ENCODE peak calls at places on chromosome 9, in six cellular contexts. F is IMR-90, B is mesothelial cell of epicardium, Z is fibroblast of the aortic adventitia, O is fibroblast of villous mesenchyme, H is psoas muscle. L is an unnamed sample.

GRCh38 chr9:84230355-84231136 is 110.0 kb downstream of the SLC28A3 start:
- DNase-seq in Z (peak), F (peak), B (no peak), O (peak), H (no peak), L (no peak)

GRCh38 chr9:36345103-36345846 is 54.8 kb downstream of the RNF38 start:
- DNase-seq in Z (no peak), H (no peak), F (no peak), O (no peak), B (no peak), L (no peak)

GRCh38 chr9:95264954-95265615 is 52.4 kb downstream of the FANCC start:
- DNase-seq in H (no peak), F (peak), O (peak), Z (peak), B (no peak), L (no peak)

GRCh38 chr9:126501383-126502331 is 112.1 kb upstream of the LMX1B start:
- DNase-seq in F (no peak), O (no peak), B (no peak), Z (no peak), H (no peak), L (no peak)

GRCh38 chr9:110606179-110606578 is 26.6 kb upstream of the SVEP1 start:
- DNase-seq in Z (no peak), F (peak), O (no peak), B (no peak), H (no peak), L (no peak)

GRCh38 chr9:16482764-16483163 is 387.7 kb downstream of the BNC2 start:
- DNase-seq in B (no peak), Z (no peak), O (no peak), F (peak), H (no peak), L (no peak)

GRCh38 chr9:87569008-87569908 is 71.6 kb downstream of the DAPK1 start:
- DNase-seq in B (no peak), Z (peak), F (no peak), H (no peak), O (peak), L (peak)

GRCh38 chr9:132630116-132630515 is 39.7 kb downstream of the DDX31 start:
- DNase-seq in B (no peak), O (no peak), F (no peak), Z (no peak), H (no peak), L (no peak)

GRCh38 chr9:20479419-20480155 is 142.7 kb downstream of the MLLT3 start:
- DNase-seq in H (no peak), F (peak), B (no peak), O (peak), Z (peak), L (no peak)

GRCh38 chr9:18256574-18256973 is 217.4 kb upstream of the ADAMTSL1 start:
- DNase-seq in F (peak), O (no peak), Z (no peak), H (no peak), B (no peak), L (no peak)

GRCh38 chr9:127955294-127956015 is 17.8 kb upstream of the DPM2 start:
- DNase-seq in Z (no peak), F (peak), H (peak), O (no peak), B (no peak), L (peak)

GRCh38 chr9:133151601-133152525 is 11.9 kb downstream of the GBGT1 start:
- DNase-seq in F (no peak), Z (no peak), O (peak), B (no peak), H (no peak), L (no peak)

GRCh38 chr9:79731483-79731882 is 159.7 kb downstream of the TLE4 start:
- DNase-seq in B (no peak), H (no peak), O (no peak), F (no peak), Z (peak), L (no peak)

GRCh38 chr9:127153484-127153883 is 31.0 kb upstream of the ANGPTL2 start:
- DNase-seq in O (no peak), H (no peak), B (no peak), F (no peak), Z (no peak), L (no peak)

GRCh38 chr9:82271099-82271498 is 282.5 kb downstream of the SPATA31D1 start:
- DNase-seq in Z (peak), H (no peak), B (no peak), O (peak), F (peak), L (no peak)

GRCh38 chr9:107228648-107229047 is 54.4 kb upstream of the RAD23B start:
- DNase-seq in H (no peak), F (no peak), O (no peak), Z (no peak), B (no peak), L (no peak)

GRCh38 chr9:122364117-122364782 is 6.6 kb upstream of the PTGS1 start:
- DNase-seq in B (no peak), H (no peak), F (peak), Z (no peak), O (no peak), L (no peak)

GRCh38 chr9:135895202-135895848 is 12.0 kb downstream of the CAMSAP1 start:
- DNase-seq in Z (no peak), F (no peak), H (no peak), B (no peak), O (no peak), L (no peak)

GRCh38 chr9:78566521-78566920 is 269.6 kb downstream of the PSAT1 start:
- DNase-seq in F (no peak), Z (no peak), H (no peak), B (no peak), O (no peak), L (no peak)

GRCh38 chr9:34948438-34948837 is 9.6 kb upstream of the PHF24 start:
- DNase-seq in F (no peak), Z (no peak), H (no peak), O (no peak), B (no peak), L (no peak)

GRCh38 chr9:89154651-89155336 is 23.8 kb downstream of the SHC3 start:
- DNase-seq in H (no peak), Z (peak), O (peak), F (peak), B (no peak), L (no peak)

GRCh38 chr9:134602547-134603362 is 38.8 kb upstream of the COL5A1 start:
- DNase-seq in F (peak), B (peak), O (peak), H (peak), Z (peak), L (peak)

GRCh38 chr9:34664281-34665108 is 2.0 kb upstream of the CCL27 start:
- DNase-seq in H (peak), F (peak), Z (peak), B (peak), O (peak), L (peak)

GRCh38 chr9:127360829-127361228 is 36.1 kb upstream of the SLC2A8 start:
- DNase-seq in Z (peak), H (no peak), B (peak), O (peak), F (peak), L (no peak)

GRCh38 chr9:73042155-73042554 is 89.3 kb upstream of the ALDH1A1 start:
- DNase-seq in F (no peak), B (no peak), Z (peak), O (peak), H (no peak), L (no peak)

GRCh38 chr9:89669361-89669842 is 64.6 kb downstream of the GADD45G start:
- DNase-seq in H (no peak), B (no peak), O (no peak), Z (no peak), F (no peak), L (no peak)

GRCh38 chr9:127058645-127059021 is 63.8 kb downstream of the ANGPTL2 start:
- DNase-seq in H (no peak), O (no peak), F (peak), Z (peak), B (no peak), L (no peak)

GRCh38 chr9:130043654-130044623 is 950 bp upstream of the FNBP1 start:
- DNase-seq in F (peak), H (peak), O (peak), B (no peak), Z (peak), L (peak)
- TF ChIP-seq CTCF in F (peak), H (no peak), O (peak), B (no peak), Z (peak), L (peak)

DNA sequence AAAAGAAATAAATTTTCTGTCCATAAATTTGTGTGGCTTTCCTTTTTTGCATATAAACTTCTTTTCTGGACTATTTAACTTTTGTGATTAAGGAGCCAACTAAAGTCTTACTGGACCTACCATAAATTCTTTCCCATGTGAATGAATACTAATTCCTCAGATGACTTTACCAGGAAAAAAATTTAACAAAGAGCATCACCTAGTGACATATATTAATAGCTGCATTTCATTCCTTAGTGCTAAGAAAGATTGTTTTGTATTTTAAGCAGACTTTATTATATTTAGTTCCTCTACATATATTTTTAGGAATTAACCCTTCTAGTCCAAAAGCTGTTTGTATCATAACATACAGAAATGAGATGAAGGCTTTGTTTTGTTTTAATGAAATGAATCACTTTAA is 64.4 kb downstream of the C9orf85 start:
- DNase-seq in Z (peak), F (no peak), H (no peak), O (peak), B (no peak), L (no peak)
- TF ChIP-seq CTCF in Z (no peak), F (peak), H (peak), O (peak), B (no peak), L (peak)

DNA sequence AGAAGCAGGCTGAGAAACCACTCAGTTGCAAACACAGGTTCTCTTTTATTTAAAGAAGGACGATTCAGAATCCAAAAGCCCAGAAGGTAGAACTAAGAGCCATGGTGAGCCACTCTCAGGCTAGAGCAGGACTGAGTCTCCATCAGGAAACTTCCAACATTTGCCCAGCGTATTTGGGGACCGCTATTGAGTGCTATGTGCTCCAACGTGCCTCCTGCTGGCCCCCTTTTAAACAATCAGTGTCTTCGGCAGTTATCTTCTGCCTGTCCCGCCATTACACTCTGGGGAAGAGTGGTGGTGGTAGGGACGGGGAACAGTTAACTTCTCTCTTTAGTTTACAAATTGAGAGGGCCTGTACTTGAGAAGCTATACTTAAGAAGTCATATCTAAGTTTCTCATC is 78.1 kb downstream of the DENND1A start:
- DNase-seq in O (no peak), H (no peak), B (no peak), F (no peak), Z (no peak), L (no peak)
- TF ChIP-seq CTCF in O (no peak), H (no peak), B (no peak), F (no peak), Z (no peak), L (no peak)

GRCh38 chr9:137162505-137163100 is 7.2 kb downstream of the LRRC26 start:
- DNase-seq in Z (no peak), B (peak), H (no peak), F (no peak), O (no peak), L (no peak)
- TF ChIP-seq CTCF in Z (no peak), B (no peak), H (peak), F (no peak), O (no peak), L (peak)

DNA sequence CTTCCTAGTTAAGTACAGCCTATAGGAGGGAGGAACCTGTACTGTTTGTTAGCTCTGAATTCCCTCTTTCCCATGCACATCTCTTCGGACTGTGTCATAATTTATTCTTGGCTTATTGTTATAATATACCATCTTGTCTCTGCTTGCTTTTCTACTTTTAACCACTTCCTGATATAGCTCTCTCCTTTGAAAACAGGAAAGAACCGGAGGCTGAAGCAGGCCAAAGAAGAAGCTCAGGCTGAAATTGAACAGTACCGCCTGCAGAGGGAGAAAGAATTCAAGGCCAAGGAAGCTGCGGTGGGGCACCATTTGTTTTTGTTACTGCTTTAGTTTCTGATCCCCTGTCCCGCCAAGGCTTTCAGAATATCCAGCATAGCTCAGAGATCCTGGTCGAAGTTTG is 4.8 kb downstream of the ATP6V1G1 start:
- DNase-seq in O (no peak), Z (peak), F (peak), H (no peak), B (no peak), L (peak)
- TF ChIP-seq CTCF in O (peak), Z (peak), F (peak), H (peak), B (no peak), L (peak)

GRCh38 chr9:70419546-70420266 is 5.2 kb upstream of the KLF9 start:
- DNase-seq in H (peak), Z (peak), O (peak), B (peak), F (peak), L (peak)
- TF ChIP-seq CTCF in H (no peak), Z (peak), O (no peak), B (no peak), F (no peak), L (no peak)

GRCh38 chr9:91771027-91771426 is 179.0 kb downstream of the ROR2 start:
- DNase-seq in B (no peak), F (peak), O (peak), H (peak), Z (peak), L (no peak)
- TF ChIP-seq CTCF in B (no peak), F (peak), O (peak), H (no peak), Z (peak), L (no peak)

L was measured in heart right ventricle.